ENCODE peak calls at places on chromosomes 11 and 22, in nine cellular contexts. O is prostate gland, U is colonic mucosa, D is fibroblast of mammary gland, F is BJ, C is lower lobe of right lung, E is bronchial epithelial cell, Q is fibroblast of villous mesenchyme, Z is ovary. V is an unnamed sample.
A peak's percentile ranks its signal among the peaks of the same experiment; 100 is the strongest.

GRCh38 chr11:76587810-76588454 is 82.6 kb downstream of the LRRC32 start:
- DNase-seq in Z (no peak), D (no peak), F (no peak), O (no peak), C (no peak), Q (peak; percentile 60), U (no peak), E (peak; percentile 10), V (no peak)

GRCh38 chr11:86152006-86152862 is 83.3 kb upstream of the PICALM start:
- DNase-seq in E (peak; percentile 66), D (peak; percentile 25), Z (no peak), O (no peak), U (no peak), Q (no peak), C (no peak), F (no peak), V (no peak)

GRCh38 chr11:8712506-8712905 is 29.9 kb downstream of the RPL27A start:
- DNase-seq in F (no peak), U (no peak), Q (no peak), O (no peak), C (no peak), D (no peak), Z (no peak), E (no peak), V (no peak)

GRCh38 chr11:59754494-59754858 is 700 bp upstream of the STX3 start:
- DNase-seq in Q (no peak), F (no peak), U (peak; percentile 37), E (peak; percentile 21), C (peak; percentile 50), O (peak; percentile 7), Z (no peak), D (peak; percentile 7), V (no peak)

GRCh38 chr11:35214792-35215193 is 75.8 kb downstream of the CD44 start:
- DNase-seq in Q (peak; percentile 57), C (no peak), F (peak; percentile 80), U (no peak), E (peak; percentile 94), O (no peak), D (peak; percentile 99), Z (no peak), V (no peak)

GRCh38 chr11:119578466-119579220 is 150.4 kb downstream of the NECTIN1 start:
- DNase-seq in U (no peak), Q (no peak), E (peak; percentile 23), O (no peak), F (no peak), C (no peak), D (peak; percentile 21), Z (no peak), V (no peak)

GRCh38 chr11:81039916-81040530 is 1599.2 kb upstream of the TENM4 start:
- DNase-seq in E (no peak), Z (no peak), C (no peak), F (no peak), D (no peak), U (peak; percentile 24), Q (no peak), O (no peak), V (no peak)

GRCh38 chr11:118015385-118015841 is 29.2 kb downstream of the IL10RA start:
- DNase-seq in Z (no peak), U (no peak), F (no peak), Q (no peak), D (no peak), E (no peak), C (no peak), O (no peak), V (no peak)

GRCh38 chr22:26756675-26757293 is 99.4 kb downstream of the MIAT start:
- DNase-seq in Q (peak; percentile 16), C (peak; percentile 66), U (peak; percentile 37), E (peak; percentile 4), O (no peak), F (no peak), Z (peak; percentile 80), D (peak; percentile 46), V (no peak)

GRCh38 chr22:26748845-26749244 is 91.5 kb downstream of the MIAT start:
- DNase-seq in O (no peak), Z (peak; percentile 43), E (no peak), Q (no peak), D (no peak), U (no peak), C (no peak), F (no peak), V (no peak)

GRCh38 chr22:26757496-26757895 is 100.1 kb downstream of the MIAT start:
- DNase-seq in O (no peak), E (no peak), C (no peak), Q (no peak), Z (no peak), U (no peak), D (no peak), F (no peak), V (no peak)

GRCh38 chr22:26751217-26751616 is 93.8 kb downstream of the MIAT start:
- DNase-seq in O (no peak), Z (no peak), F (no peak), E (no peak), Q (no peak), C (no peak), U (no peak), D (no peak), V (no peak)

DNA sequence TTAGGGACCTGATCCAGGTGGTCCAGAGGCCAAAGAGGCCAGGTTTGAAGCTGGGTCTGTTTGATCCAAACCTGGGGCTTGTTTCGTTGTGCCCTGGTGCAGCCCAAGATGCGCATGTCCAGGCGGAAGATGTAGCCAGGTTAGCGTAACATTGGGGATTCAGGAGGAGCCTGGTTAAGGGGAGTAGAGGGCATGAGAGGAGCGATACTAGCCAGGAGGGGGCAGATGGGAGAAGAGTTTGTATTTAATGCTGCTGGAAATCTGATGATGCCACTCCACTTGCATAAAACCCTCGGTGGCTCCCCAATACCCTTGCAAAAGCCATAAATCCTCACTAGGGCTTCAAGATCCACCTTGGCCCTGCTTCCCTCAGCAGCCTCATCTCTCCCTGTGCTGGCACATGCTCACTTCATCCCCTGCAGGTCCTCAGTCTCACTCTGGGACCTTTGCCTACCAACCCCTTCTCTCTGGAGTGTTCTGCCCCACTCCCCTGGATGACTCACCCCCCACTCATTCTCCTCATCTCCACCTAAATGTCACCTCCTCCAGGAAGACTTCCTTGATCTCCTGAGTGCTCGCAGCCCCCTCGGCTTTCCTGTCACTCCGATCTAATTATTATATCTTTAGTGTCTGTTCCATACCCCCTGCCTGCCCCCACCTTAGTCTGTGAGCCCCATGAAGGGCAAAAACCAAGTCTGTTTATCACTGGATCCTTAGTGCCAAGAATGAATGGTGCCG is 95.9 kb downstream of the MIAT start:
- DNase-seq in Z (no peak), D (no peak), O (no peak), Q (no peak), F (no peak), C (no peak), E (no peak), U (no peak), V (no peak)
- TF ChIP-seq CTCF in Z (no peak), D (peak; percentile 14), O (no peak), Q (peak; percentile 17), F (no peak), C (no peak), E (no peak), U (no peak), V (no peak)

GRCh38 chr22:41561335-41561734 is 525 bp downstream of the CSDC2 start:
- DNase-seq in D (no peak), U (no peak), Q (no peak), F (no peak), Z (no peak), O (no peak), E (no peak), C (no peak), V (no peak)

GRCh38 chr22:41557401-41558240 is 3.2 kb upstream of the CSDC2 start:
- DNase-seq in D (peak; percentile 89), E (peak; percentile 46), C (peak; percentile 75), Z (peak; percentile 95), Q (peak; percentile 93), F (no peak), O (no peak), U (peak; percentile 64), V (no peak)

GRCh38 chr22:41561788-41562187 is 978 bp downstream of the CSDC2 start:
- DNase-seq in E (no peak), U (no peak), Z (no peak), O (no peak), D (no peak), Q (no peak), C (no peak), F (no peak), V (no peak)

GRCh38 chr22:41562461-41562860 is 1.7 kb downstream of the CSDC2 start:
- DNase-seq in E (no peak), C (no peak), F (no peak), U (no peak), Z (no peak), O (no peak), D (no peak), Q (no peak), V (no peak)

DNA sequence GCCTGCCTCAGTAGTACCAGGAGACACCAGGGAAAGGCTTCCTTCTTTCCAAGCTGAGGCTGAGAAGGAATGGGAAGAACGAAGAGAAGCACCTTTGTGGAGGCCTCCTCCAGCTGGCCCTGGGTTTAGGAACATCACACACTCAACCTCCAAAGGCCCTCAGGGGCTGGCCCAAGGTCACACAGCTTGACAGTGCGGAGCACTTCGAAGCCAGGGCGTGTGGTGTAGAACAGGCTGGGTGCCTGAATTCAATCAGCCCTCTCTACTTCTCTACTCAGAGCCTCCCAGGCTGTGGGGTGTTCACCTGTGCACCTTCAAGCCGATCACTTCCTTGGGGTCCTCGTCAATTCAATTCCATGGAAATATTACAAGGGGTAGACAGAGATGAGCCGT is 719 bp upstream of the CSDC2 start:
- DNase-seq in O (no peak), Z (no peak), F (no peak), E (no peak), U (no peak), C (no peak), Q (no peak), D (no peak), V (no peak)
- H3K4me3 ChIP-seq in O (no peak overlapping the region), Z (peak overlapping the region; percentile 61), F (peak overlapping the region; percentile 67), E (no peak overlapping the region), U (no peak overlapping the region), C (peak overlapping the region; percentile 43), Q (no peak overlapping the region), D (no peak overlapping the region), V (no peak overlapping the region)

DNA sequence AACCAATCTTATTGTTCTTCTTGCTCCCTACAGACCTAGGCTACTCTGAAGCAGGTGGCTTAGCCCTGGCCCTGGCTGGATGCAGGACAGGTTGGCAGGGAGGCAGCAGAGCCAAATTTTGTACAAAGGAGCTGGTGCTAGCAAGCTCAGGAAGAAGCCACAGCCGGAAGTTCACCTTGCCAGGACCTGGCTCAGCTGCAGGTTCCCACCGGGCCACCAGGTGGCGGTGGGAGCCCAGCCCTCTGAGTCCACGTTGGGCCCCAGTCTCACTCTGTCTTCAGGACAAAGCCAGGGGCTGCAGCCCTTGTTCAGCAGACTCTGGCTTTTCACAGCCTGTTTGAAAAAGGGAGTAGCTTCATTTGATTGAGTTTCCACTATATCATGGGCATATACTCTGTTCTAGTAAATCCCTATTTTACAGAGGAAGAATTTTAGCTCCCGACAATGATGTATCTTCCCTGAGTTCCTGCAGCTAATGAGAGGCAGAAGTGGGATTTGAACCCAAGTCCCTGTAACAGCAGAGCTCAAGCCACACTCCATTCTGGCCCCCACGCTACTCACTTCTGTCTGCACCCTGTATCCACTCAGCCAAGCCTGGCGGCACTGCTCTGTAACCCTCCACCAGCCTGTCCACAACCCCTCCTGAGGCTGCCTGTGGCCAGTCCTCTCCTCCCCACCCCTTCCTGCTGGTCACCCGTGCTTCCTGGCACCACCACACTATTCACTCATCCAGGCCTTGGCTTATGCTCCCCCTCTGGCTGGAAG is 3.3 kb downstream of the TKFC start:
- DNase-seq in F (no peak), E (peak; percentile 68), Z (peak; percentile 84), O (peak; percentile 82), U (peak; percentile 84), D (peak; percentile 70), C (peak; percentile 86), Q (peak; percentile 75), V (peak; percentile 65)
- TF ChIP-seq CTCF in F (peak; percentile 99), E (peak; percentile 99), Z (peak; percentile 95), O (peak; percentile 99), U (peak; percentile 100), D (peak; percentile 96), C (peak; percentile 97), Q (peak; percentile 98), V (peak; percentile 94)

DNA sequence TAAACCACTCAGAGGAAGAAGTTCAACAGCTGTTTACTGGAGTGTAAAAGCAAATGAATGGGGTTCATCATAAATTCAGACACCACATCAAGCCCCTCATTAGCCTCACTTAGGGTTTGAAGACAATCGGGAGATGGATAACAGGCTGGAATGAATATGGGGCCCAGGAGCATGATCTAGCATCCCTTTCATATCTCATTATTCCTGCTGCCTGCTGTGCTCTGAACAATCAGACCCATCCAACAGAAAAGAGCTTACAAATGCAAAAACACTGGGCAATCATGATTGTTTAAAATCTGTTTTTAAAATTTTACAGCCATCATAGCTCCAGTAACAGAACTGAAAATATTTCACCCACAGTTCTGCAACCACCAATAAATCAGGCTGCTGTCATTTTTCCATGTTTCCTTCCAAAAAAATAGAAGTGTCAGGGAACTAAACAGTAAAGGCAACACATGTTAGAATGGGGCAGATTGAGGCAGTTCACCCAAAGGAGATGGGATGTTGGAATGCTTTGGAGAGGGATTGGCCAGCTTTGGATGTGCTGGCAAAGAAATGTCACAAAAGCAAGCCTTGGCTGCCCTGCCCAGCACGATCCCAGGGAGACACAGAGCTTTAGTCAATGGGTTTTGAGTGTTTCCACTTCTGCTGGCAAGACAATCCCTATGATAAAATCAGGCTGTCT is 47.8 kb upstream of the BMAL1 start:
- DNase-seq in Z (no peak), Q (no peak), U (no peak), O (no peak), E (no peak), C (no peak), D (peak; percentile 14), F (no peak), V (no peak)
- H3K4me3 ChIP-seq in Z (no peak overlapping the region), Q (no peak overlapping the region), U (no peak overlapping the region), O (no peak overlapping the region), E (no peak overlapping the region), C (no peak overlapping the region), D (no peak overlapping the region), F (no peak overlapping the region), V (no peak overlapping the region)